ENCODE peak calls at places on chromosomes 5 and 9, in seven cellular contexts. One of them, this sample, is unnamed.
A peak's percentile ranks its signal among the peaks of the same experiment; 100 is the strongest.

GRCh38 chr5:481347-481746 is 38.4 kb downstream of the EXOC3 start:
- DNase-seq in thyroid gland: no peak
- DNase-seq in upper lobe of left lung: no peak
- DNase-seq in GM23248: no peak
- DNase-seq in astrocyte of the cerebellum: no peak
- DNase-seq in IMR-90: no peak
- DNase-seq in sigmoid colon: no peak
- DNase-seq in this sample: no peak

GRCh38 chr5:74179183-74179582 is 461.3 kb downstream of the ENC1 start:
- DNase-seq in sigmoid colon: no peak
- DNase-seq in upper lobe of left lung: no peak
- DNase-seq in thyroid gland: no peak
- DNase-seq in IMR-90: peak; percentile 97
- DNase-seq in astrocyte of the cerebellum: peak; percentile 95
- DNase-seq in GM23248: peak; percentile 85
- DNase-seq in this sample: no peak

GRCh38 chr9:82991684-82992083 is 71.3 kb downstream of the RASEF start:
- DNase-seq in astrocyte of the cerebellum: no peak
- DNase-seq in GM23248: no peak
- DNase-seq in sigmoid colon: no peak
- DNase-seq in upper lobe of left lung: no peak
- DNase-seq in IMR-90: no peak
- DNase-seq in thyroid gland: no peak
- DNase-seq in this sample: no peak

GRCh38 chr5:175344331-175345200 is 99.4 kb downstream of the DRD1 start:
- DNase-seq in upper lobe of left lung: no peak
- DNase-seq in sigmoid colon: no peak
- DNase-seq in astrocyte of the cerebellum: peak; percentile 23
- DNase-seq in thyroid gland: no peak
- DNase-seq in GM23248: peak; percentile 3
- DNase-seq in IMR-90: peak; percentile 50
- DNase-seq in this sample: no peak

GRCh38 chr5:116939641-116940040 is 365.0 kb upstream of the SEMA6A start:
- DNase-seq in IMR-90: no peak
- DNase-seq in upper lobe of left lung: no peak
- DNase-seq in astrocyte of the cerebellum: no peak
- DNase-seq in sigmoid colon: no peak
- DNase-seq in thyroid gland: peak; percentile 83
- DNase-seq in GM23248: no peak
- DNase-seq in this sample: no peak

GRCh38 chr9:124078641-124079040 is 67.1 kb downstream of the LHX2 start:
- DNase-seq in sigmoid colon: no peak
- DNase-seq in astrocyte of the cerebellum: peak; percentile 16
- DNase-seq in upper lobe of left lung: no peak
- DNase-seq in IMR-90: peak; percentile 48
- DNase-seq in thyroid gland: no peak
- DNase-seq in GM23248: peak; percentile 72
- DNase-seq in this sample: no peak

GRCh38 chr5:19140276-19140675 is 847.7 kb downstream of the CDH18 start:
- DNase-seq in astrocyte of the cerebellum: no peak
- DNase-seq in sigmoid colon: no peak
- DNase-seq in upper lobe of left lung: no peak
- DNase-seq in thyroid gland: no peak
- DNase-seq in GM23248: no peak
- DNase-seq in IMR-90: no peak
- DNase-seq in this sample: no peak

GRCh38 chr5:172868924-172869565 is 35.0 kb downstream of the ERGIC1 start:
- DNase-seq in upper lobe of left lung: peak; percentile 94
- DNase-seq in astrocyte of the cerebellum: peak; percentile 79
- DNase-seq in IMR-90: peak; percentile 96
- DNase-seq in sigmoid colon: peak; percentile 98
- DNase-seq in GM23248: peak; percentile 97
- DNase-seq in thyroid gland: peak; percentile 94
- DNase-seq in this sample: peak; percentile 79

GRCh38 chr5:42636425-42636824 is 120.2 kb upstream of the CCDC152 start:
- DNase-seq in GM23248: peak; percentile 20
- DNase-seq in IMR-90: no peak
- DNase-seq in thyroid gland: peak; percentile 2
- DNase-seq in astrocyte of the cerebellum: no peak
- DNase-seq in sigmoid colon: no peak
- DNase-seq in upper lobe of left lung: no peak
- DNase-seq in this sample: no peak

GRCh38 chr9:126228779-126229444 is 97.7 kb upstream of the MVB12B start:
- DNase-seq in IMR-90: peak; percentile 57
- DNase-seq in sigmoid colon: peak; percentile 84
- DNase-seq in upper lobe of left lung: peak; percentile 63
- DNase-seq in astrocyte of the cerebellum: peak; percentile 26
- DNase-seq in thyroid gland: peak; percentile 72
- DNase-seq in GM23248: peak; percentile 84
- DNase-seq in this sample: peak; percentile 73

GRCh38 chr5:66881475-66882161 is 285.4 kb downstream of the MAST4 start:
- DNase-seq in astrocyte of the cerebellum: no peak
- DNase-seq in GM23248: peak; percentile 15
- DNase-seq in sigmoid colon: no peak
- DNase-seq in IMR-90: peak; percentile 33
- DNase-seq in thyroid gland: peak; percentile 88
- DNase-seq in upper lobe of left lung: peak; percentile 58
- DNase-seq in this sample: no peak

GRCh38 chr9:17322882-17323864 is 188.3 kb downstream of the CNTLN start:
- DNase-seq in sigmoid colon: no peak
- DNase-seq in GM23248: no peak
- DNase-seq in astrocyte of the cerebellum: no peak
- DNase-seq in upper lobe of left lung: no peak
- DNase-seq in thyroid gland: no peak
- DNase-seq in IMR-90: no peak
- DNase-seq in this sample: no peak

GRCh38 chr5:87127426-87127825 is 140.3 kb upstream of the RASA1 start:
- DNase-seq in IMR-90: peak; percentile 89
- DNase-seq in thyroid gland: no peak
- DNase-seq in GM23248: peak; percentile 87
- DNase-seq in astrocyte of the cerebellum: no peak
- DNase-seq in upper lobe of left lung: no peak
- DNase-seq in sigmoid colon: no peak
- DNase-seq in this sample: no peak

GRCh38 chr5:15620501-15620900 is 120.5 kb downstream of the FBXL7 start:
- DNase-seq in upper lobe of left lung: no peak
- DNase-seq in sigmoid colon: no peak
- DNase-seq in GM23248: peak; percentile 95
- DNase-seq in thyroid gland: no peak
- DNase-seq in astrocyte of the cerebellum: peak; percentile 49
- DNase-seq in IMR-90: peak; percentile 76
- DNase-seq in this sample: peak; percentile 50

GRCh38 chr5:173859315-173860038 is 28.7 kb upstream of the CPEB4 start:
- DNase-seq in astrocyte of the cerebellum: no peak
- DNase-seq in sigmoid colon: no peak
- DNase-seq in IMR-90: no peak
- DNase-seq in upper lobe of left lung: no peak
- DNase-seq in thyroid gland: no peak
- DNase-seq in GM23248: no peak
- DNase-seq in this sample: no peak

GRCh38 chr9:85964526-85964925 is 23.6 kb downstream of the NAA35 start:
- DNase-seq in sigmoid colon: no peak
- DNase-seq in upper lobe of left lung: no peak
- DNase-seq in IMR-90: no peak
- DNase-seq in GM23248: no peak
- DNase-seq in astrocyte of the cerebellum: no peak
- DNase-seq in thyroid gland: no peak
- DNase-seq in this sample: no peak

GRCh38 chr5:37839441-37840035 is 303 bp downstream of the GDNF start:
- DNase-seq in upper lobe of left lung: no peak
- DNase-seq in astrocyte of the cerebellum: no peak
- DNase-seq in GM23248: peak; percentile 88
- DNase-seq in IMR-90: peak; percentile 73
- DNase-seq in sigmoid colon: peak; percentile 89
- DNase-seq in thyroid gland: peak; percentile 34
- DNase-seq in this sample: no peak

GRCh38 chr9:131432597-131433301 is 38.9 kb downstream of the PRRC2B start:
- DNase-seq in GM23248: peak; percentile 94
- DNase-seq in astrocyte of the cerebellum: peak; percentile 13
- DNase-seq in IMR-90: peak; percentile 97
- DNase-seq in upper lobe of left lung: no peak
- DNase-seq in sigmoid colon: peak; percentile 39
- DNase-seq in thyroid gland: no peak
- DNase-seq in this sample: no peak

DNA sequence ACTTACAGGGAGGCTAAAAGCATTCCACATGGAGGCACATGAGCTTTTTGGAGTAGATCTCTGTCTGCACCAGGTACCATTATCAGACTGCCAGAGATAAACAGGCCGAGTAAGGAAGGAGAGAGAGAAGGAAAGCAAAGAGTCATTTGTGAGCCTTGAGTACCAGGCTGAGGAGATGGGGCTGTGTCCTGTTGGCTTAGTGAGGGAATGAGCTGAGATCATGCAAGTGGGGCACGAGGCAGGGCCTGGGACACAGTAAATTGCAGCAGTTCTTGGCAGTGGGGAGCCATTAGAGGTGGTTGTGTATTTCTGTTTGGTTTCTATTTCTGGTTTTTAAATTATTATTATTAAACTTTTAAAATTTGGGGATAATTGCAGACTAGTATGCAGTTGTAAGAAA is 53.3 kb downstream of the TSTD2 start:
- DNase-seq in upper lobe of left lung: no peak
- DNase-seq in astrocyte of the cerebellum: no peak
- DNase-seq in IMR-90: no peak
- DNase-seq in thyroid gland: no peak
- DNase-seq in GM23248: no peak
- DNase-seq in sigmoid colon: no peak
- DNase-seq in this sample: peak; percentile 7
- H3K4me3 ChIP-seq in upper lobe of left lung: no peak overlapping the region
- H3K4me3 ChIP-seq in astrocyte of the cerebellum: no peak overlapping the region
- H3K4me3 ChIP-seq in IMR-90: no peak overlapping the region
- H3K4me3 ChIP-seq in thyroid gland: no peak overlapping the region
- H3K4me3 ChIP-seq in GM23248: no peak overlapping the region
- H3K4me3 ChIP-seq in sigmoid colon: no peak overlapping the region
- H3K4me3 ChIP-seq in this sample: no peak overlapping the region

GRCh38 chr9:119366909-119367690 is 2.1 kb downstream of the BRINP1 start:
- DNase-seq in upper lobe of left lung: no peak
- DNase-seq in astrocyte of the cerebellum: no peak
- DNase-seq in IMR-90: no peak
- DNase-seq in thyroid gland: no peak
- DNase-seq in GM23248: no peak
- DNase-seq in sigmoid colon: no peak
- DNase-seq in this sample: no peak

GRCh38 chr9:119370816-119371215 is 1.6 kb upstream of the BRINP1 start:
- DNase-seq in GM23248: peak; percentile 71
- DNase-seq in sigmoid colon: no peak
- DNase-seq in astrocyte of the cerebellum: peak; percentile 16
- DNase-seq in upper lobe of left lung: no peak
- DNase-seq in IMR-90: peak; percentile 1
- DNase-seq in thyroid gland: peak; percentile 59
- DNase-seq in this sample: peak; percentile 40

GRCh38 chr9:119368681-119369581 is at the start of gene BRINP1:
- DNase-seq in astrocyte of the cerebellum: peak; percentile 20
- DNase-seq in sigmoid colon: no peak
- DNase-seq in IMR-90: no peak
- DNase-seq in GM23248: peak; percentile 82
- DNase-seq in thyroid gland: peak; percentile 7
- DNase-seq in upper lobe of left lung: no peak
- DNase-seq in this sample: peak; percentile 42

GRCh38 chr9:119368179-119368578 is 1.1 kb downstream of the BRINP1 start:
- DNase-seq in IMR-90: no peak
- DNase-seq in sigmoid colon: no peak
- DNase-seq in GM23248: no peak
- DNase-seq in thyroid gland: no peak
- DNase-seq in upper lobe of left lung: no peak
- DNase-seq in astrocyte of the cerebellum: no peak
- DNase-seq in this sample: no peak

GRCh38 chr9:119369670-119370366 is 583 bp upstream of the BRINP1 start:
- DNase-seq in IMR-90: no peak
- DNase-seq in astrocyte of the cerebellum: no peak
- DNase-seq in upper lobe of left lung: no peak
- DNase-seq in thyroid gland: no peak
- DNase-seq in GM23248: peak; percentile 18
- DNase-seq in sigmoid colon: no peak
- DNase-seq in this sample: no peak
- H3K4me3 ChIP-seq in IMR-90: no peak overlapping the region
- H3K4me3 ChIP-seq in astrocyte of the cerebellum: peak overlapping the region; percentile 48
- H3K4me3 ChIP-seq in upper lobe of left lung: peak overlapping the region; percentile 25
- H3K4me3 ChIP-seq in thyroid gland: no peak overlapping the region
- H3K4me3 ChIP-seq in GM23248: peak overlapping the region; percentile 73
- H3K4me3 ChIP-seq in sigmoid colon: no peak overlapping the region
- H3K4me3 ChIP-seq in this sample: peak overlapping the region; percentile 42

GRCh38 chr9:72576087-72576486 is 54.7 kb downstream of the TMC1 start:
- DNase-seq in astrocyte of the cerebellum: no peak
- DNase-seq in thyroid gland: no peak
- DNase-seq in IMR-90: no peak
- DNase-seq in upper lobe of left lung: no peak
- DNase-seq in GM23248: no peak
- DNase-seq in sigmoid colon: no peak
- DNase-seq in this sample: no peak

GRCh38 chr9:72579880-72580570 is 58.6 kb downstream of the TMC1 start:
- DNase-seq in thyroid gland: no peak
- DNase-seq in IMR-90: peak; percentile 71
- DNase-seq in astrocyte of the cerebellum: no peak
- DNase-seq in upper lobe of left lung: no peak
- DNase-seq in sigmoid colon: no peak
- DNase-seq in GM23248: peak; percentile 82
- DNase-seq in this sample: no peak

GRCh38 chr9:72579190-72579589 is 57.8 kb downstream of the TMC1 start:
- DNase-seq in upper lobe of left lung: peak; percentile 60
- DNase-seq in IMR-90: peak; percentile 63
- DNase-seq in astrocyte of the cerebellum: no peak
- DNase-seq in sigmoid colon: no peak
- DNase-seq in GM23248: peak; percentile 70
- DNase-seq in thyroid gland: peak; percentile 35
- DNase-seq in this sample: peak; percentile 28

GRCh38 chr9:72575673-72576072 is 54.3 kb downstream of the TMC1 start:
- DNase-seq in thyroid gland: no peak
- DNase-seq in IMR-90: no peak
- DNase-seq in astrocyte of the cerebellum: no peak
- DNase-seq in sigmoid colon: no peak
- DNase-seq in GM23248: no peak
- DNase-seq in upper lobe of left lung: no peak
- DNase-seq in this sample: no peak

DNA sequence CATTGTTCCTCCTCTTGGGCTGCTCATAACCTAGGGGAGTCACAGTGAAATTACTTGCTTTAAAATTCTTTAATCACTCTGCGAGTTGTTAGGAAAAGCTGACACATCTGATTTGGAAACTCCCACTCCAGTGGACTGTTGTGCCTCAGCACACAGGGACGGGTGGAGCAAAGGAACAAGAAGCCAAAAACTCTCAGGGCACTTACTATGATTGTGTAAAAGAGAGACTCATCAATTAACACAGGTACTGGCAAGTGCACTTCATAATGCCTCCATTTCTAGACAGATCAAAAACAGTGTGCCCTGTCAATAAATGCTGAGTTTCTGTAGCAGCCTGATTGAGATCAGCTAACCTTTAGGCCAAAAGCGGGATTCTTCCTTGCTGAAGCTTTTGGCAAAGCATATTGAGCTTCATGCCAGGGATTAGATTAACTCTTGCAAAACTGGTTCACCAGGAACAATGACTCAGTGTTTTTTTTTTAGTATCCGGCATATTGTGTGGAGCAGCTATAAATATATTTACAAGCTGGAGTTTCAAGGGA is 55.9 kb downstream of the TMC1 start:
- DNase-seq in upper lobe of left lung: peak; percentile 40
- DNase-seq in thyroid gland: peak; percentile 38
- DNase-seq in GM23248: peak; percentile 91
- DNase-seq in sigmoid colon: no peak
- DNase-seq in IMR-90: peak; percentile 85
- DNase-seq in astrocyte of the cerebellum: peak; percentile 66
- DNase-seq in this sample: no peak
- H3K4me3 ChIP-seq in upper lobe of left lung: no peak overlapping the region
- H3K4me3 ChIP-seq in thyroid gland: no peak overlapping the region
- H3K4me3 ChIP-seq in GM23248: peak overlapping the region; percentile 12
- H3K4me3 ChIP-seq in sigmoid colon: no peak overlapping the region
- H3K4me3 ChIP-seq in IMR-90: no peak overlapping the region
- H3K4me3 ChIP-seq in astrocyte of the cerebellum: no peak overlapping the region
- H3K4me3 ChIP-seq in this sample: no peak overlapping the region

GRCh38 chr5:131260895-131261294 is 3.0 kb upstream of the CDC42SE2 start:
- DNase-seq in astrocyte of the cerebellum: no peak
- DNase-seq in thyroid gland: no peak
- DNase-seq in sigmoid colon: no peak
- DNase-seq in upper lobe of left lung: no peak
- DNase-seq in GM23248: no peak
- DNase-seq in IMR-90: no peak
- DNase-seq in this sample: no peak
- H3K4me3 ChIP-seq in astrocyte of the cerebellum: no peak overlapping the region
- H3K4me3 ChIP-seq in thyroid gland: no peak overlapping the region
- H3K4me3 ChIP-seq in sigmoid colon: no peak overlapping the region
- H3K4me3 ChIP-seq in upper lobe of left lung: no peak overlapping the region
- H3K4me3 ChIP-seq in GM23248: no peak overlapping the region
- H3K4me3 ChIP-seq in IMR-90: no peak overlapping the region
- H3K4me3 ChIP-seq in this sample: no peak overlapping the region

This sample was measured in right lobe of liver.